ENCODE peak calls at places on chromosomes 7 and 10, in nine cellular contexts. Q is transverse colon, N is heart left ventricle, Z is IMR-90, F is A549, B is adrenal gland, V is GM12878, D is thyroid gland, J is tibial nerve. M is an unnamed sample. For H3K4me1, the result is how much of the 10 kb centered on the place peaks cover.

GRCh38 chr7:43954524-43955228 is 28.4 kb downstream of the UBE2D4 start:
- DNase-seq in Q (peak), N (no peak), Z (peak), F (peak), B (peak), V (peak), D (peak), J (no peak), M (peak)

GRCh38 chr10:93757136-93757535 is 600 bp upstream of the LGI1 start:
- DNase-seq in Q (no peak), N (no peak), Z (no peak), F (no peak), B (no peak), V (no peak), D (no peak), J (no peak), M (no peak)

GRCh38 chr7:50724526-50725520 is 57.9 kb downstream of the GRB10 start:
- DNase-seq in Q (no peak), N (no peak), Z (no peak), F (no peak), B (no peak), V (no peak), D (no peak), J (no peak), M (no peak)

GRCh38 chr7:90266808-90267207 is 21.8 kb downstream of the CFAP69 start:
- DNase-seq in Q (no peak), N (no peak), Z (peak), F (no peak), B (no peak), V (no peak), D (no peak), J (no peak), M (no peak)

GRCh38 chr7:153682628-153683027 is 369.6 kb upstream of the DPP6 start:
- DNase-seq in Q (no peak), N (no peak), Z (no peak), F (no peak), B (no peak), V (no peak), D (peak), J (no peak), M (no peak)

GRCh38 chr7:65509368-65510186 is 135.9 kb downstream of the ZNF92 start:
- DNase-seq in Q (no peak), N (no peak), Z (no peak), F (no peak), B (peak), V (no peak), D (no peak), J (no peak), M (no peak)

GRCh38 chr7:57071-57470 is 135.3 kb upstream of the FAM20C start:
- DNase-seq in Q (peak), N (no peak), Z (no peak), F (no peak), B (no peak), V (no peak), D (no peak), J (no peak), M (no peak)

GRCh38 chr7:85595639-85596268 is 408.9 kb upstream of the SEMA3D start:
- DNase-seq in Q (no peak), N (no peak), Z (peak), F (no peak), B (no peak), V (no peak), D (no peak), J (no peak), M (no peak)

GRCh38 chr7:80764132-80764531 is 125.7 kb downstream of the CD36 start:
- DNase-seq in Q (no peak), N (no peak), Z (no peak), F (no peak), B (no peak), V (no peak), D (no peak), J (no peak), M (no peak)

GRCh38 chr10:62244785-62245595 is 23.7 kb downstream of the RTKN2 start:
- DNase-seq in Q (peak), N (no peak), Z (peak), F (no peak), B (peak), V (peak), D (peak), J (no peak), M (peak)

GRCh38 chr10:17290226-17290625 is 62.2 kb downstream of the VIM start:
- DNase-seq in Q (no peak), N (no peak), Z (peak), F (no peak), B (no peak), V (no peak), D (no peak), J (no peak), M (peak)

GRCh38 chr7:84136809-84137208 is 57.8 kb downstream of the SEMA3A start:
- DNase-seq in Q (no peak), N (no peak), Z (no peak), F (no peak), B (no peak), V (no peak), D (no peak), J (no peak), M (no peak)

GRCh38 chr10:61642692-61643091 is 20.0 kb upstream of the CABCOCO1 start:
- DNase-seq in Q (no peak), N (no peak), Z (peak), F (no peak), B (no peak), V (no peak), D (no peak), J (no peak), M (no peak)

GRCh38 chr10:63217120-63217605 is 84.0 kb downstream of the NRBF2 start:
- DNase-seq in Q (no peak), N (no peak), Z (peak), F (peak), B (no peak), V (no peak), D (no peak), J (no peak), M (no peak)

GRCh38 chr10:127863231-127863825 is 29.4 kb downstream of the CLRN3 start:
- DNase-seq in Q (no peak), N (no peak), Z (peak), F (no peak), B (no peak), V (no peak), D (no peak), J (no peak), M (no peak)

GRCh38 chr7:101631224-101631714 is 2.2 kb upstream of the MYL10 start:
- DNase-seq in Q (no peak), N (no peak), Z (no peak), F (no peak), B (peak), V (no peak), D (peak), J (no peak), M (no peak)

GRCh38 chr10:99775850-99776249 is 6.6 kb upstream of the ABCC2 start:
- DNase-seq in Q (no peak), N (no peak), Z (peak), F (peak), B (peak), V (no peak), D (no peak), J (no peak), M (no peak)

GRCh38 chr7:157525501-157525915 is 188.7 kb downstream of the DNAJB6 start:
- DNase-seq in Q (no peak), N (no peak), Z (no peak), F (no peak), B (no peak), V (no peak), D (no peak), J (no peak), M (no peak)

GRCh38 chr10:97572214-97572989 is at the start of gene ANKRD2:
- DNase-seq in Q (peak), N (peak), Z (peak), F (peak), B (peak), V (no peak), D (peak), J (peak), M (peak)

GRCh38 chr10:121605708-121606107 is 7.5 kb upstream of the FGFR2 start:
- DNase-seq in Q (no peak), N (no peak), Z (no peak), F (no peak), B (no peak), V (no peak), D (no peak), J (no peak), M (no peak)

GRCh38 chr7:34133356-34133982 is 228.1 kb downstream of the BMPER start:
- DNase-seq in Q (no peak), N (no peak), Z (peak), F (peak), B (no peak), V (no peak), D (no peak), J (no peak), M (no peak)

GRCh38 chr10:96456296-96456840 is 57.4 kb downstream of the TLL2 start:
- DNase-seq in Q (no peak), N (no peak), Z (no peak), F (no peak), B (no peak), V (no peak), D (no peak), J (no peak), M (no peak)

GRCh38 chr7:2034291-2035201 is 198.2 kb downstream of the MAD1L1 start:
- DNase-seq in Q (no peak), N (no peak), Z (no peak), F (no peak), B (no peak), V (no peak), D (no peak), J (no peak), M (no peak)

GRCh38 chr10:59585046-59585700 is 124.5 kb downstream of the SLC16A9 start:
- DNase-seq in Q (no peak), N (no peak), Z (no peak), F (no peak), B (no peak), V (no peak), D (no peak), J (no peak), M (no peak)

GRCh38 chr7:44172352-44172751 is 16.9 kb downstream of the GCK start:
- DNase-seq in Q (no peak), N (no peak), Z (no peak), F (no peak), B (no peak), V (no peak), D (no peak), J (no peak), M (no peak)

GRCh38 chr7:123774498-123774897 is 25.7 kb upstream of the WASL start:
- DNase-seq in Q (no peak), N (no peak), Z (no peak), F (no peak), B (no peak), V (no peak), D (no peak), J (no peak), M (no peak)

GRCh38 chr7:82699773-82700186 is 256.2 kb upstream of the CACNA2D1 start:
- DNase-seq in Q (peak), N (no peak), Z (peak), F (no peak), B (no peak), V (no peak), D (no peak), J (no peak), M (no peak)

DNA sequence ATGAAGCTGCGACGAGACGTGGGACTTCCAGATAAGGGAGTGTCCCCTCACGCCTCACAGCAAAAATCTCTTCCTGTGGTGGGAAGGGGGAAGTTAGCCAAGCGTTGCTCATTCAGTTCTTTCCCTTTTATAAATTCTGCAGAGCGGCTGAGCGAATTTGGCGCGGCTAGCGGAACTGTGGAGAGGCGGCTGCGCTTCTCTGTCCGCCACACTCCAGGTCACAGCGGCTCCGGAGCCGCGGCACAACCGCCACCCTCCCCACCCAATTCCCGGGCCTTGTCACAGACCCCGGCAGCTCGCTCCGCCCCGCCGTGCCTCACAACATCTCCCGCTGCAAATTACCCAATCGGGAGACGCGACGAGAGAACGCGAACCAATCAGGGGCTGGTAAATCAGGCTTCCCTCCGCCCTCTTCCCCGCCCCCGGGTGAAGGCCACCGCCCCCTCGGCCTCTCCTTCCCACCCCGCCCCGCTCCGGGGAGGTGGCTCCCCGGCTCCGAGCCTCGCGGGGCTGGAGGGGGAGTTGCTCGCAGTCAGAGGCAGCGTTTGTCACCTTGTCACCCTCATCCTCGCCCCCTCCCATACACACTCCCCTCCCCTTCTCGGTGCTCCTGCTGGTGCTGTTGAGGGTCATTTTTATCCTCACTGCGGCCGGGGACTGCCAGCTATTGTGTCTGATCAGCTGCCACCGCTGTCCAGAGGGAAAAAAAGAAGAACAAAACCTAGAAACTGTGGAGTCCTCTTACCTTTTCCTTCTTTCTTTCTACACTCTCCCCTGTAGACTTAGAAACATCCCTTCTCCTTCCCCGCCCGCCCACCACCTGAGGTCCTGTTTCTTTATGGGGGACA is 918 bp upstream of the ARHGAP21 start:
- DNase-seq in Q (peak), N (peak), Z (peak), F (peak), B (peak), V (peak), D (peak), J (peak), M (peak)
- TF ChIP-seq POLR2A in Q (peak), N (peak), Z (peak), F (peak), B (peak), V (peak), D (peak), J (peak), M (peak)

GRCh38 chr10:118483496-118483895 is 112.0 kb downstream of the PRLHR start:
- DNase-seq in Q (no peak), N (no peak), Z (no peak), F (no peak), B (no peak), V (no peak), D (no peak), J (no peak), M (no peak)
- TF ChIP-seq CTCF in Q (no peak), N (no peak), Z (no peak), F (no peak), B (no peak), V (no peak), D (no peak), J (no peak), M (no peak)

DNA sequence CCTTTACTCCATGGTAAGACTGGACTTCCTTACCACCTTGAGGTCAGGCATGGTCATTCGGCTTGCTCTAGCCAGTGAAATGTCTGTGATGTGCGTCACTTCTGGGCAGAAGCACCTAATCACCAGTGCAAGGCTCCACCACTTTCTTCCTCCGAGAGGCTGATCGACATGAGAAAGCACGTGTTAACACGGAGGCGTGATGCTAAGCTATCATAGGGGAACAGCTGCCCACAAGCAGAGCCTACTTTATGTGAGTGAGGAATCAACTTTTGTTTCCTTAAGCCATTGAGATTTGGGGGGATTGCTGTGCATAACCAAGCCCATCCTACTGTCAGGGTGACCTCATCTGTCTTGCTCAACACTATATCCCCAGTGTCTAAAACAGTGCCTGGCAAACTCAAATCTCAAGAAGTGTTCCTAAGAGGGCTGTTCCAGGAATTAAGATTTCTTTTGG is 23.1 kb upstream of the SAR1A start:
- DNase-seq in Q (no peak), N (no peak), Z (no peak), F (no peak), B (no peak), V (no peak), D (no peak), J (no peak), M (no peak)
- H3K4me1 ChIP-seq in Q (under half), N (under half), Z (under half), F (under half), B (under half), V (under half), D (under half), J (under half), M (under half)

GRCh38 chr7:37481154-37481553 is 32.5 kb upstream of the ELMO1 start:
- DNase-seq in Q (no peak), N (no peak), Z (no peak), F (no peak), B (no peak), V (no peak), D (no peak), J (no peak), M (no peak)
- TF ChIP-seq POLR2A in Q (no peak), N (no peak), Z (no peak), F (no peak), B (no peak), V (no peak), D (no peak), J (no peak), M (no peak)

M was measured in body of pancreas.